ENCODE peak calls at places on chromosomes 2 and 18, in ten cellular contexts. U is WTC11; N is effector memory CD8-positive, alpha-beta T cell; D is hypothalamus; G is NCI-H2107; L is CD8-positive, alpha-beta memory T cell; E is IMR-90; Z is brain microvascular endothelial cell; J is DMS153; Y is H9. C is an unnamed sample.

GRCh38 chr2:218826791-218827190 is 4.8 kb downstream of the PRKAG3 start:
- DNase-seq in U (no peak), N (no peak), D (no peak), G (no peak), L (no peak), E (no peak), Z (no peak), J (no peak), Y (no peak), C (no peak)

GRCh38 chr2:162928356-162928755 is 89.8 kb upstream of the KCNH7 start:
- DNase-seq in U (no peak), N (no peak), D (no peak), G (no peak), L (no peak), E (no peak), Z (no peak), J (no peak), Y (no peak), C (no peak)

GRCh38 chr2:158745067-158745865 is 49.9 kb upstream of the DAPL1 start:
- DNase-seq in U (peak; percentile 66), N (no peak), D (peak; percentile 48), G (no peak), L (no peak), E (peak; percentile 74), Z (peak; percentile 48), J (peak; percentile 39), Y (peak; percentile 74), C (no peak)

GRCh38 chr18:77995593-77995992 is 745.9 kb downstream of the GALR1 start:
- DNase-seq in U (no peak), N (no peak), D (no peak), G (no peak), L (no peak), E (no peak), Z (no peak), J (no peak), Y (no peak), C (no peak)

GRCh38 chr2:148930046-148930775 is 55.2 kb downstream of the KIF5C start:
- DNase-seq in U (no peak), N (no peak), D (no peak), G (peak; percentile 55), L (no peak), E (no peak), Z (peak; percentile 2), J (no peak), Y (no peak), C (no peak)

GRCh38 chr2:189411860-189412259 is 29.4 kb upstream of the WDR75 start:
- DNase-seq in U (no peak), N (no peak), D (no peak), G (no peak), L (no peak), E (peak; percentile 96), Z (peak; percentile 61), J (no peak), Y (no peak), C (no peak)

GRCh38 chr18:50297621-50298442 is 10.3 kb upstream of the CXXC1 start:
- DNase-seq in U (peak; percentile 80), N (peak; percentile 73), D (peak; percentile 67), G (no peak), L (peak; percentile 42), E (peak; percentile 61), Z (peak; percentile 79), J (peak; percentile 39), Y (peak; percentile 85), C (peak; percentile 78)

GRCh38 chr2:97095661-97096060 is 979 bp upstream of the FAHD2B start:
- DNase-seq in U (no peak), N (no peak), D (no peak), G (no peak), L (no peak), E (no peak), Z (no peak), J (no peak), Y (no peak), C (no peak)

GRCh38 chr2:195520671-195521155 is 136.3 kb upstream of the SLC39A10 start:
- DNase-seq in U (no peak), N (no peak), D (no peak), G (no peak), L (no peak), E (peak; percentile 99), Z (peak; percentile 98), J (no peak), Y (no peak), C (no peak)

GRCh38 chr2:110115291-110116032 is at the start of gene MALL:
- DNase-seq in U (no peak), N (no peak), D (no peak), G (no peak), L (no peak), E (no peak), Z (no peak), J (peak; percentile 56), Y (peak; percentile 51), C (no peak)

GRCh38 chr2:206160124-206160806 is 570 bp downstream of the EEF1B2 start:
- DNase-seq in U (no peak), N (no peak), D (no peak), G (no peak), L (peak; percentile 63), E (peak; percentile 38), Z (no peak), J (no peak), Y (no peak), C (no peak)

GRCh38 chr2:9106338-9107167 is 100.1 kb upstream of the ASAP2 start:
- DNase-seq in U (no peak), N (no peak), D (peak; percentile 40), G (peak; percentile 46), L (no peak), E (no peak), Z (no peak), J (peak; percentile 96), Y (no peak), C (no peak)

GRCh38 chr2:217900010-217900779 is 102.6 kb downstream of the TNS1 start:
- DNase-seq in U (no peak), N (no peak), D (no peak), G (no peak), L (no peak), E (no peak), Z (no peak), J (peak; percentile 82), Y (no peak), C (no peak)

GRCh38 chr2:222448806-222449205 is 24.5 kb downstream of the SGPP2 start:
- DNase-seq in U (no peak), N (no peak), D (no peak), G (no peak), L (no peak), E (peak; percentile 44), Z (no peak), J (no peak), Y (no peak), C (no peak)

C was measured in immature natural killer cell.